ENCODE peak calls at places on chromosome 18, in six cellular contexts. V, I, W, D, S and H are unnamed samples.

GRCh38 chr18:28728891-28729290 is 552.0 kb upstream of the CDH2 start:
- DNase-seq in D (no peak), W (no peak), V (no peak), I (no peak), S (no peak), H (no peak)

GRCh38 chr18:61435064-61435652 is 101.9 kb downstream of the CDH20 start:
- DNase-seq in W (no peak), I (no peak), V (no peak), D (peak), S (no peak), H (no peak)

GRCh38 chr18:35458271-35458670 is 39.5 kb downstream of the INO80C start:
- DNase-seq in D (peak), I (no peak), V (no peak), S (no peak), W (no peak), H (no peak)

GRCh38 chr18:68555935-68556334 is 159.0 kb downstream of the TMX3 start:
- DNase-seq in S (no peak), D (no peak), V (no peak), I (no peak), W (no peak), H (no peak)

GRCh38 chr18:44654555-44654954 is 26.1 kb upstream of the SETBP1 start:
- DNase-seq in V (no peak), S (no peak), W (no peak), D (no peak), I (no peak), H (no peak)

GRCh38 chr18:9849407-9849961 is 36.3 kb upstream of the TXNDC2 start:
- DNase-seq in S (no peak), V (no peak), I (no peak), D (no peak), W (peak), H (peak)

GRCh38 chr18:40769786-40770185 is 1185.2 kb upstream of the PIK3C3 start:
- DNase-seq in V (no peak), I (no peak), W (no peak), S (no peak), D (no peak), H (no peak)

GRCh38 chr18:76412010-76412817 is 82.8 kb downstream of the ZNF516 start:
- DNase-seq in W (peak), S (no peak), I (no peak), D (no peak), V (no peak), H (peak)

GRCh38 chr18:39624934-39625333 is 2059.3 kb upstream of the CELF4 start:
- DNase-seq in S (no peak), W (no peak), I (no peak), V (no peak), D (no peak), H (no peak)

GRCh38 chr18:76565238-76566173 is 70.5 kb upstream of the ZNF516 start:
- DNase-seq in D (peak), W (peak), V (peak), I (no peak), S (peak), H (peak)

GRCh38 chr18:61502472-61502871 is 169.2 kb downstream of the CDH20 start:
- DNase-seq in I (peak), V (no peak), S (no peak), D (peak), W (peak), H (no peak)

GRCh38 chr18:9400197-9400596 is 65.6 kb downstream of the TWSG1 start:
- DNase-seq in V (no peak), D (no peak), S (no peak), W (no peak), I (no peak), H (no peak)

GRCh38 chr18:2508678-2509077 is 62.6 kb downstream of the METTL4 start:
- DNase-seq in D (no peak), W (no peak), V (no peak), S (no peak), I (no peak), H (no peak)

GRCh38 chr18:78995740-78996395 is 16.2 kb downstream of the SALL3 start:
- DNase-seq in V (no peak), W (no peak), S (no peak), D (no peak), I (no peak), H (no peak)

GRCh38 chr18:73549236-73549635 is 598.4 kb downstream of the FBXO15 start:
- DNase-seq in V (no peak), W (no peak), D (no peak), I (no peak), S (no peak), H (no peak)

DNA sequence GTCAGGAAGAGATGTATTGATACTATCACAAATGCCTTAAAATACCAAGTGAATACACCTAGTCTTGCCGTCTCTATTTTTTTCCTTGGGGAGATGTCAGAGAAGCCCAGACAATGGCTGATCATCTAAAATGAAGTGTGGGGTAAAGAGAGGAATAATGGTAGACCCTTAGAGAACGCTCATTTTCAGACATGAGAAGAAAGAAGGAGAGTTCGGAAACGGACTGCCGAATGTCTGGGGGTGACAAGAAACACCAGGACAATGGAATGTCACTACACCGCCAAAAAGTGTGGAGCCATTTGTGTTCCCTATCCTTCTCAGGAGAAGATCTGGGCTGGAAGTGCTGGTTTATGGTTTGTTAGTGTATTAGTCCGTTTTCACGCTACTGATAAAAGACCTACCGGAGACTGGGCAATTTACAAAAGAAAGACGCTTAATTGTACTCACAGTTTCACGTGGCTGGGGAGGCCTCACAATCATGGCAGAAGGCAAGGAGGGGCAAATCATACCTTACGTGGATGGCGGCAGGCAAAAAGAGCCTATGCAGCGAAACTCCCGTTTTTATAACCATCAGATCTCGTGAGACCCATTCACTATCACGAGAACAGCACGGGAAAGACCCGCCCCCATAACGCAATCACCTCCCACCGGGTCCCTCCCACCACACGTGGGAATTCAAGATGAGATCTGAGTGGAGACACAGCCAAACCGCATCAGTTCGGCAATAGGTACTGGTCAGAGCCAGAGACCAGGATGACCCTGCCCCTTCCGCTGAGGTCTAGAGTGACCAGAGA is 743.7 kb downstream of the GALR1 start:
- DNase-seq in I (no peak), V (no peak), D (no peak), S (no peak), W (no peak), H (no peak)
- TF ChIP-seq POLR2A in I (no peak), V (no peak), D (no peak), S (no peak), W (no peak), H (no peak)

GRCh38 chr18:58580623-58581022 is 48.3 kb downstream of the ALPK2 start:
- DNase-seq in V (no peak), W (no peak), S (no peak), I (no peak), D (no peak), H (no peak)
- H3K4me3 ChIP-seq in V (no peak), W (no peak), S (no peak), I (peak), D (no peak), H (no peak)

DNA sequence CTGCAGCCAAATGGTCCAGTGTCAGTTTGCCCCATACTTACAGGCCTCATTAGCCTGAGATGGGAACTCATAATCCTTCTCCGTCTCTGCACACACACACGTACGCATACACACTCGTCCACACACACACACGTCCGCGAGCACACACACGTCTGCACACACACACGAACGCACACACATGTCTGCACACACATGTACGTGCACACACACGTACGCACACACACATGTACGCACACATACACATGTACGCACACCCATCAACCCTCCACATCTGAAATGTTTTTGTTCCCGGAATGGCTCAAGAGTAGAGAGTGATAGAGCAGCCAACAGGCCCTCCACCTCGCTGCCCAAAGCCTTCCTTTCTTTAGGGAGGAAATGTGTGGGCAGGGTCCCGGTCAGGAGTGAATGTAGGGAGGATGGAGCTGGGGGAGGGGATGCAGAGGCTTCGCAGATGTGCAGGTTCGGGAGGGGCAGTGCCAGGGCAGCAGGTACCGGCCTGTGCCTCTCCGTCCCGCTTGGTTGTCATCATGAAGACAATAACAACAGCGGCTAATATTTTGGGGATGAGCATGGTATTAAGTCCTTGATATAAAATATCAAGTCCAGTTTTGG is 52.7 kb downstream of the PTGR3 start:
- DNase-seq in I (no peak), S (no peak), V (no peak), W (no peak), D (no peak), H (no peak)
- TF ChIP-seq EP300 in I (no peak), S (no peak), V (no peak), W (no peak), D (no peak), H (no peak)

DNA sequence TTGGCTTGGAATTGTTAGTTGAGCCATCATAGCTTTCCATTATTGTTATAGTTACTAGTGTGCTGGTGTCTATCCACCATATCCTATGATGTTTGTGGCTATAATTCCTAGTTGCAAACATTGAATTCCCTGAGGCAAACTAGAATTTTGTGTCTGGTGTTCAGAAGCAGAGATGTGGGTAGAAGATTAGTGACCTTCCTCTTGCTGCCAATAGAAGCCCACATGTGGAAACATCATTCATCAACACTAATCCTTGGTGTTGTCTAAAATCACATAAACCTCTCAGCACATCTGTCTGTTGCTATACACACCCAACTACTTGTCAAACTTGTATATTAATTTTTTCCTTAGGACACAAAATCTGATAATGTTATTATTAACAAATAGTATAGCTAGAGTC is 374.1 kb downstream of the TGIF1 start:
- DNase-seq in I (no peak), W (no peak), V (no peak), S (no peak), D (no peak), H (no peak)
- TF ChIP-seq POLR2A in I (no peak), W (no peak), V (no peak), S (no peak), D (no peak), H (no peak)

DNA sequence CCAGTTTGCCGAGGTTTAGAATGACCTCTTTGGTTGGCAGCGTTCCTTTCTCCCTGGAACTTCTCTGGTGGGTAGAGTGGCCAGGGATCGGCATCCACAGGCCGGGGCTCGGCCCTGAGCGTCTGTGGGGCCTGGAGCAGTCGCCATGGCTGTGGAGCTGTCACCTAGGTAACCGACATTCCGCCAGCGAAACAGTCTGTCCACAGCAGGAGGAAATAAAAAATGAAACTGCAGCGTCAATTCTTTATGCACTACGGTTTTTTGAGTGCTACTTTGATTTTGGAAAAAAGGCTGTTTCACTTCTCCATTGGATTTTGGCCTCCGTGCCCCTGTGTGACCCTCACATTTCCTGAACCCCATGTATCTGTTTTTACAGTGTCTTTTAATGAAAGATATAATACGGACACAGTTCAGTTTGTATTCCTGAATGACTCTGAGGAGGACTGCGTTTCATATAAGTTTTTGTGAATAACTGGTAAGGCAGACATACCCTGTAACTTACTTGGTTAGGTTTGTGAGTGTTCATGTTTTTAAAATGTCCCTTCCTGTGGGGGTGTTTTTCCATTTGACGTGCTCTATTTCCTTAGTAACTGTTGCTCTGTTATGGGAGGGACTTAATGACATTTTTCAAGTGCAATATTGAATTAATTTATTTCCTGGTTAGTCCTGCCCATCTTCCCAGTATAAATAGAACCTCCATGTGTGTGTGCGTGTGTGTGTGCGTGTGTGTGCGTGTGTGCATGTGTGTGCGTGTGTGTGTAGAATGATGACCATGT is 163.5 kb downstream of the LDLRAD4 start:
- DNase-seq in W (peak), S (peak), I (no peak), D (no peak), V (peak), H (peak)
- H3K4me3 ChIP-seq in W (peak), S (peak), I (no peak), D (no peak), V (peak), H (no peak)

GRCh38 chr18:62880673-62881364 is 165.5 kb downstream of the PHLPP1 start:
- DNase-seq in I (no peak), S (no peak), W (no peak), V (no peak), D (no peak), H (no peak)

GRCh38 chr18:62883937-62884735 is 168.8 kb downstream of the PHLPP1 start:
- DNase-seq in D (no peak), I (no peak), V (no peak), S (no peak), W (no peak), H (no peak)

GRCh38 chr18:62880034-62880433 is 164.7 kb downstream of the PHLPP1 start:
- DNase-seq in I (no peak), D (no peak), W (no peak), S (no peak), V (no peak), H (no peak)

GRCh38 chr18:62878305-62878704 is 163.0 kb downstream of the PHLPP1 start:
- DNase-seq in D (no peak), S (no peak), W (no peak), I (no peak), V (no peak), H (no peak)

DNA sequence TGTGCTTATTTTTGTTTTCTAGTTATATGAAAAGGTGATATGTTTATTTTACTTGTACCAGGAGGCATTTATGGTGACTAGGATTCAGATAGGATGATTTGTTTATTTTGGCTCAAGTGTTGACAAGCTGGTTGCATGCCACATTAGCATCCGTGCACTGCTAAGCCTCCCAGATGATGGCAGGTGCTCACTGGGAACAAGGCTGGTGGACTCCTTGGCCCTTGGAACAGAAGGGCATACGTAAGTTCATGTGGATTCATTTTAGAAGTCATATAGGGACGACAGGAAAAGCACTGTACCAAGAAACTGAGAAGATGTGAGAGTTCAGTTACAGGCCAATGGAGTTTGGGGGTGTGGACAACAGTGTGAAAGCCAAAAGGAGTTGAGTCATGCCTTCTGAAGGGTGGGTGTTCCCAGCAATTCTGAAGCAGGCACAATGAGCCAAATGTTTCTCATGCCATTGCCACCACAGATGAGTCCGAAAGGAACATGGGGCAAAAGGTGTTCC is 166.2 kb downstream of the PHLPP1 start:
- DNase-seq in V (no peak), D (no peak), S (no peak), W (no peak), I (peak), H (no peak)
- TF ChIP-seq EP300 in V (no peak), D (no peak), S (no peak), W (no peak), I (no peak), H (no peak)

GRCh38 chr18:5512191-5512590 is 31.6 kb downstream of the EPB41L3 start:
- DNase-seq in I (no peak), V (no peak), D (no peak), S (no peak), W (no peak), H (no peak)

GRCh38 chr18:5506174-5506573 is 37.6 kb downstream of the EPB41L3 start:
- DNase-seq in W (no peak), V (no peak), D (no peak), I (no peak), S (no peak), H (no peak)

GRCh38 chr18:5508821-5509220 is 35.0 kb downstream of the EPB41L3 start:
- DNase-seq in V (no peak), D (no peak), S (no peak), W (no peak), I (no peak), H (no peak)

GRCh38 chr18:5513947-5514346 is 29.9 kb downstream of the EPB41L3 start:
- DNase-seq in D (no peak), I (no peak), S (no peak), V (no peak), W (no peak), H (no peak)

GRCh38 chr18:5510109-5510846 is 33.5 kb downstream of the EPB41L3 start:
- DNase-seq in S (no peak), V (no peak), I (no peak), D (no peak), W (no peak), H (no peak)
- TF ChIP-seq POLR2A in S (no peak), V (no peak), I (no peak), D (no peak), W (no peak), H (no peak)

DNA sequence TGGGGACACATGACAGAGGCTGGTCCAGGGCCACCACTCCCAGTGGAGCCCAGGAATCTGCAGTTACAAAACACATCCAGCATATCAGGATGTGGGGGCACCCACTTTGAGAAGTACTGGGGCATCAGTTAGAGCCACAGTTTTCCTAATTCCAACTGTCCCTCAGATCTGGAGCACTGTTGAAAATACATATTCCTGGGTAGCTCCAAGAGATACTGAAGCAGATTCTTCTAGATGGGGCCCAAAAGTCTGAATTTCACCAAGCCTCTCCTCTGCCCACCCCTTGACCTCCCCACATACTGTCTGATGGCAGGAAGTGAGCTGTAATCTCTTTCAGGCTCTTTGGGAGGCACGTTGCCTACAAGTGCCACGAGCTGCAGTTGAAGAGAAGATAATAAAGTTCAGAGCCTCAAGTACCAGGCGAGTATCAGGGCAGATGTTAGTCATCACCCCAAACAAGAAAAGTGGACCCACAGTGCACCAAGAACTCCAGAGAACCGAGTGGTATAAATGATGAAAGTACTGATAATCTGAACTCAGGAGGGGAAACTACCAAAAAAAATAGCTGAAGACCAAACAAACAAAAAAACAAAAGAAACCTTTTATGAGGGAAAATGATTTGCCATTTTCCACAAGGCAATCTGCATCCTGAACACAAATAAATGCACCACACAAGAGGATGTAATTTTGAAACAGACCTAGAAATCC is 98.8 kb downstream of the TCF4 start:
- DNase-seq in D (no peak), W (no peak), I (no peak), S (no peak), V (no peak), H (no peak)
- H3K4me3 ChIP-seq in D (no peak), W (no peak), I (no peak), S (no peak), V (no peak), H (no peak)